ENCODE peak calls at places on chromosomes 4 and X, in seven cellular contexts. U is GM23248, M is K562, X is DND-41, P is hepatocyte, Z is PC-3, S is neural progenitor cell. R is an unnamed sample. For H3K4me1, the result is how much of the 10 kb centered on the place peaks cover.

GRCh38 chr4:188960411-188961093 is 821.3 kb downstream of the TRIML1 start:
- DNase-seq in U (no peak), M (no peak), X (no peak), P (no peak), Z (no peak), S (no peak), R (peak)

GRCh38 chrX:101483705-101484104 is 1.6 kb upstream of the ARMCX4 start:
- DNase-seq in U (no peak), M (no peak), X (no peak), P (no peak), Z (no peak), S (peak), R (no peak)

GRCh38 chr4:88446124-88446523 is 10.8 kb upstream of the HERC5 start:
- DNase-seq in U (peak), M (no peak), X (no peak), P (no peak), Z (peak), S (no peak), R (no peak)

GRCh38 chr4:128471576-128471975 is 184.0 kb upstream of the PGRMC2 start:
- DNase-seq in U (peak), M (peak), X (no peak), P (no peak), Z (peak), S (no peak), R (no peak)

GRCh38 chrX:139720136-139720535 is 12.2 kb upstream of the MCF2 start:
- DNase-seq in U (peak), M (no peak), X (no peak), P (no peak), Z (peak), S (peak), R (no peak)

GRCh38 chr4:172785623-172786022 is 383.0 kb upstream of the GALNT7 start:
- DNase-seq in U (no peak), M (no peak), X (no peak), P (no peak), Z (peak), S (no peak), R (no peak)

GRCh38 chrX:19257001-19257400 is 86.7 kb upstream of the PDHA1 start:
- DNase-seq in U (no peak), M (no peak), X (no peak), P (no peak), Z (peak), S (no peak), R (no peak)

GRCh38 chr4:41339812-41340809 is 83.4 kb downstream of the UCHL1 start:
- DNase-seq in U (peak), M (no peak), X (no peak), P (peak), Z (peak), S (peak), R (peak)

GRCh38 chr4:52173470-52174055 is 122.5 kb downstream of the SPATA18 start:
- DNase-seq in U (peak), M (no peak), X (no peak), P (no peak), Z (no peak), S (no peak), R (peak)

GRCh38 chrX:35380808-35381700 is 417.1 kb upstream of the MAGEB16 start:
- DNase-seq in U (peak), M (peak), X (no peak), P (peak), Z (peak), S (peak), R (peak)

GRCh38 chrX:123771449-123772064 is 38.7 kb upstream of the THOC2 start:
- DNase-seq in U (no peak), M (no peak), X (no peak), P (no peak), Z (no peak), S (no peak), R (no peak)

GRCh38 chrX:107878106-107878505 is 52.4 kb downstream of the MID2 start:
- DNase-seq in U (no peak), M (no peak), X (no peak), P (no peak), Z (no peak), S (no peak), R (no peak)

GRCh38 chr4:10589308-10589707 is 95.3 kb downstream of the CLNK start:
- DNase-seq in U (no peak), M (no peak), X (no peak), P (no peak), Z (no peak), S (peak), R (peak)

GRCh38 chr4:126106658-126107057 is 791.9 kb downstream of the FAT4 start:
- DNase-seq in U (peak), M (no peak), X (no peak), P (no peak), Z (no peak), S (peak), R (peak)

GRCh38 chr4:74539043-74539790 is 94.3 kb downstream of the AREG start:
- DNase-seq in U (peak), M (no peak), X (no peak), P (peak), Z (peak), S (no peak), R (no peak)

GRCh38 chr4:80007745-80008149 is 65.3 kb downstream of the ANTXR2 start:
- DNase-seq in U (no peak), M (no peak), X (no peak), P (no peak), Z (peak), S (no peak), R (peak)

GRCh38 chr4:74262522-74262921 is 45.7 kb upstream of the EPGN start:
- DNase-seq in U (peak), M (no peak), X (no peak), P (no peak), Z (no peak), S (no peak), R (no peak)

GRCh38 chrX:115357316-115357715 is 67.8 kb downstream of the LUZP4 start:
- DNase-seq in U (peak), M (no peak), X (no peak), P (no peak), Z (no peak), S (no peak), R (no peak)

GRCh38 chr4:105280338-105280809 is 133.7 kb downstream of the TET2 start:
- DNase-seq in U (peak), M (no peak), X (no peak), P (no peak), Z (peak), S (no peak), R (peak)

GRCh38 chrX:39856472-39857121 is 241.2 kb downstream of the BCOR start:
- DNase-seq in U (no peak), M (no peak), X (no peak), P (no peak), Z (no peak), S (no peak), R (no peak)
- TF ChIP-seq EZH2 in U (no peak), M (no peak), X (no peak), P (no peak), Z (no peak), S (no peak), R (no peak)

GRCh38 chrX:23901805-23902204 is 5.9 kb downstream of the APOO start:
- DNase-seq in U (peak), M (peak), X (peak), P (peak), Z (peak), S (peak), R (peak)
- H3K4me1 ChIP-seq in U (half or more), M (under half), X (under half), P (under half), Z (half or more), S (under half), R (under half)

GRCh38 chr4:56757821-56758400 is 63.6 kb downstream of the SPINK2 start:
- DNase-seq in U (peak), M (no peak), X (peak), P (peak), Z (peak), S (peak), R (no peak)
- H3K4me3 ChIP-seq in U (peak), M (no peak), X (no peak), P (no peak), Z (peak), S (no peak), R (no peak)

GRCh38 chr4:25399502-25399901 is 22.4 kb downstream of the ANAPC4 start:
- DNase-seq in U (no peak), M (no peak), X (no peak), P (no peak), Z (no peak), S (no peak), R (no peak)
- TF ChIP-seq EZH2 in U (no peak), M (no peak), X (no peak), P (no peak), Z (no peak), S (no peak), R (no peak)

DNA sequence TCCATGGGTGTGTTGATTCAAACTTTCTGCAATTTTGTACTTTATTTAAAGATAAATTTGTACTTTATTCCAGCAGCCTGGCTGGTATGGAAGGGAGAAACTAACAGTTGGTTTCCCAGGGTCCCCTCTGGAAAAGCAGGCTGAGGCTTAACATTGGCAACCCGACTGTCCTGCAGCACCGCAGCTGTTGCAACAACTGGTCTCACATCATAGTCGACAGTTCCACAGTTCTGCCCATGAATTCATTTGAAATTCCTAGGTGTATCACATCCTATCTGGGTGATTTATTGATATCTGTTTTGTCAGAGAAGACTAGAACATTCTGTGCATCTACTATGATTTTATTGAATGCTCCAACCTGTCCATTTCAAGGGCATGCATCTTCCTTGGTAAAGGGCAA is 98.8 kb upstream of the GATB start:
- DNase-seq in U (no peak), M (no peak), X (no peak), P (no peak), Z (no peak), S (no peak), R (no peak)
- H3K4me1 ChIP-seq in U (under half), M (under half), X (under half), P (under half), Z (under half), S (under half), R (under half)

R was measured in A673.